ENCODE peak calls at places on chromosomes 4 and X, in five cellular contexts. K, Y, G, I and R are unnamed samples.

GRCh38 chr4:103150677-103151076 is 47.5 kb downstream of the CENPE start:
- DNase-seq in G (no peak), I (no peak), Y (no peak), K (no peak), R (no peak)

GRCh38 chr4:172225457-172225856 is 412.3 kb downstream of the GALNTL6 start:
- DNase-seq in G (no peak), Y (no peak), I (no peak), K (no peak), R (no peak)

GRCh38 chr4:113433116-113433515 is 328.4 kb downstream of the CAMK2D start:
- DNase-seq in I (no peak), K (no peak), Y (no peak), G (no peak), R (no peak)

GRCh38 chrX:9650091-9650490 is 115.6 kb downstream of the GPR143 start:
- DNase-seq in K (no peak), G (peak), I (no peak), Y (no peak), R (no peak)

GRCh38 chrX:139382529-139382928 is 148.0 kb upstream of the F9 start:
- DNase-seq in G (no peak), I (no peak), Y (no peak), K (no peak), R (no peak)

GRCh38 chr4:602559-602942 is 22.8 kb upstream of the PDE6B start:
- DNase-seq in G (no peak), K (peak), Y (peak), I (peak), R (peak)

GRCh38 chr4:8128096-8128856 is 30.3 kb downstream of the ABLIM2 start:
- DNase-seq in Y (peak), G (no peak), K (no peak), I (no peak), R (no peak)

GRCh38 chrX:109889289-109890006 is 113.5 kb upstream of the TMEM164 start:
- DNase-seq in Y (no peak), G (no peak), I (no peak), K (no peak), R (no peak)

GRCh38 chrX:19750028-19750786 is 137.2 kb downstream of the SH3KBP1 start:
- DNase-seq in I (peak), G (no peak), K (no peak), Y (no peak), R (no peak)

GRCh38 chr4:130127297-130127696 is 1031.3 kb downstream of the C4orf33 start:
- DNase-seq in G (no peak), Y (no peak), I (no peak), K (no peak), R (no peak)

GRCh38 chrX:56728752-56729151 is 291 bp upstream of the NBDY start:
- DNase-seq in G (no peak), Y (no peak), K (no peak), I (peak), R (no peak)

GRCh38 chr4:128844931-128845330 is 35.4 kb downstream of the JADE1 start:
- DNase-seq in K (no peak), Y (no peak), I (no peak), G (no peak), R (no peak)

GRCh38 chrX:46754450-46755075 is 4.4 kb downstream of the SLC9A7 start:
- DNase-seq in I (peak), K (no peak), Y (no peak), G (no peak), R (no peak)

GRCh38 chr4:130646886-130647285 is 1550.9 kb downstream of the C4orf33 start:
- DNase-seq in I (no peak), G (no peak), Y (no peak), K (no peak), R (no peak)

GRCh38 chr4:38730493-38730829 is 52.3 kb downstream of the TLR10 start:
- DNase-seq in Y (no peak), I (no peak), G (no peak), K (no peak), R (no peak)

GRCh38 chr4:38730830-38731646 is 51.8 kb downstream of the TLR10 start:
- DNase-seq in K (peak), Y (peak), I (peak), G (peak), R (peak)

GRCh38 chr4:38724507-38724808 is 58.3 kb downstream of the TLR10 start:
- DNase-seq in K (no peak), I (no peak), Y (no peak), G (no peak), R (no peak)

GRCh38 chr4:38723726-38724506 is 58.9 kb downstream of the TLR10 start:
- DNase-seq in K (no peak), I (no peak), G (no peak), Y (no peak), R (no peak)

GRCh38 chr4:38728651-38729141 is 54.1 kb downstream of the TLR10 start:
- DNase-seq in K (no peak), I (no peak), G (no peak), Y (peak), R (no peak)
- TF ChIP-seq CTCF in K (no peak), I (no peak), G (no peak), Y (peak), R (no peak)

GRCh38 chrX:153361781-153362397 is 27.9 kb downstream of the ZNF275 start:
- DNase-seq in I (no peak), Y (no peak), G (no peak), K (no peak), R (no peak)
- TF ChIP-seq CTCF in I (no peak), Y (no peak), G (no peak), K (no peak), R (no peak)

GRCh38 chr4:141254326-141254725 is 33.6 kb downstream of the ZNF330 start:
- DNase-seq in K (no peak), G (no peak), I (no peak), Y (peak), R (no peak)
- TF ChIP-seq CTCF in K (no peak), G (no peak), I (peak), Y (peak), R (peak)

GRCh38 chrX:131801066-131801465 is 222.0 kb upstream of the STK26 start:
- DNase-seq in K (no peak), I (no peak), G (no peak), Y (no peak), R (no peak)

GRCh38 chrX:131801911-131802310 is 221.2 kb upstream of the STK26 start:
- DNase-seq in G (no peak), Y (no peak), K (no peak), I (no peak), R (no peak)

DNA sequence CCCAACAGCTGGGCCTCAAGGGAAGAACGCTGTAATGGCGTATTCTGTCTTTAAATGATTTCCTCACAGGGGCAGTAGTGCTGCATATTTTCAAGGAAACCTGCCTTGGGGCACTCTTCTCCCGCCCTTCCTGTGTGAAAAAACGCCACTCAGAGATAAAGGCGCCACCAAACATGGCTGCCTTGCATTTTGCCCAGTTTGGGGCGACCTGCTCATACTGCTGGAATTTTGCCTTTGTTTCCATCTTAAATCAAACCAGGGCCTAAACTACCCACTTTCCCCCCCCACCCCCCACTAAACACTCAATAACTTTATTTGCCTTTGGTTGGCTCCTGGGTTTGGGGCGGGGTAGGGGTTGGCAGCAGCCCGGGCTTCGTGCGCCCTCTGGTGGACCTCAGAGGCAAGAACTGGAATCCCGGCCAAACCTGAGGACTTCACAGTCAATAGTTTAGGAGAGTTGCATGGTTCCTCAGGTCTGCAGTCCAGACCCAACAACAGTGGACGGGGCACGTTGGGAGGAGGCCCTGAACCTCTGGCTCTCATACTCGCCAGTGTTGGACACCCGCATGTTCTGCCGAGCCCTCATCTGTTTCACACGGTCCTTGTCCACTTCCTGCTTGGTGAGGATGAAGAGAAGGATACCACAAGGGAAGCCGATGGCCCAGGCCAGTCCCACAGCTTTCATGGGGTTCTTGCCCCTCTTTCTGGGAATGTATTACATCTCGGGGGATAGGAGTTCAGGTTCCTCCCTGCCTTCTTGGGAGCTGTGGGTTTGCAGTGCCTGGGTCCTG is 220.1 kb upstream of the STK26 start:
- DNase-seq in K (no peak), G (peak), Y (peak), I (peak), R (no peak)
- TF ChIP-seq CTCF in K (no peak), G (peak), Y (peak), I (peak), R (peak)

GRCh38 chr4:157294575-157294974 is 74.0 kb downstream of the GRIA2 start:
- DNase-seq in I (no peak), G (no peak), Y (no peak), K (no peak), R (no peak)

GRCh38 chr4:157287445-157287844 is 66.9 kb downstream of the GRIA2 start:
- DNase-seq in Y (no peak), K (no peak), I (no peak), G (no peak), R (no peak)

GRCh38 chr4:157290622-157291021 is 70.1 kb downstream of the GRIA2 start:
- DNase-seq in I (no peak), K (no peak), G (no peak), Y (no peak), R (no peak)

DNA sequence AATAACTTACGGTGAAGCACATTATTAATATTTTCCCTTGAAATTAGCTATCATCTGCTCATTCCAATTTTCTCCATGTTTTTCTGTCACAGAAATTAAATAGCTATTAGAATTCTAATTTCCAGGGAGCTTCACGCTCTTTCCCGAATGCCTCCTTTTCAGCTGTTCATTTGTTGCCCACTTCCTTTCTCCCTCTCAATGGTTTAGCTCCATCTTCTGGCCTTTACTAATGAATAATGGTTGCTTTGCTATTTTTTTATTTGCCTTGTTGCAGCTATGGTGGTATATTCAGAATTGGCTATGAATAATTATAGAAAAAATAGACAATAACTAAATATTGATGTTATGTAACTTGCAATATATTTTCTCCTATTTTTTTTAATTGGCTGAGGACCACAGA is 70.5 kb downstream of the GRIA2 start:
- DNase-seq in I (no peak), K (no peak), Y (no peak), G (no peak), R (no peak)
- TF ChIP-seq CTCF in I (no peak), K (no peak), Y (peak), G (no peak), R (no peak)

GRCh38 chrX:1591102-1591862 is at the start of gene AKAP17A:
- DNase-seq in I (peak), G (peak), K (peak), Y (peak), R (peak)
- TF ChIP-seq CTCF in I (no peak), G (peak), K (no peak), Y (no peak), R (peak)

GRCh38 chr4:153084939-153085630 is 119.2 kb upstream of the TRIM2 start:
- DNase-seq in G (peak), K (peak), Y (peak), I (peak), R (peak)
- TF ChIP-seq CTCF in G (peak), K (peak), Y (peak), I (peak), R (peak)

GRCh38 chrX:26653050-26653449 is 437.1 kb downstream of the MAGEB5 start:
- DNase-seq in G (no peak), I (no peak), Y (no peak), K (no peak), R (no peak)

GRCh38 chrX:26651755-26652154 is 435.8 kb downstream of the MAGEB5 start:
- DNase-seq in K (no peak), Y (no peak), G (no peak), I (no peak), R (no peak)

GRCh38 chrX:26649534-26649933 is 433.6 kb downstream of the MAGEB5 start:
- DNase-seq in I (no peak), G (no peak), K (no peak), Y (no peak), R (no peak)
- TF ChIP-seq CTCF in I (peak), G (no peak), K (no peak), Y (peak), R (peak)

GRCh38 chr4:99403380-99404194 is 31.6 kb downstream of the ADH7 start:
- DNase-seq in K (no peak), Y (no peak), G (no peak), I (no peak), R (no peak)

GRCh38 chr4:99400831-99401230 is 34.3 kb downstream of the ADH7 start:
- DNase-seq in K (no peak), I (no peak), Y (no peak), G (no peak), R (no peak)

GRCh38 chr4:99404595-99405287 is 30.4 kb downstream of the ADH7 start:
- DNase-seq in Y (no peak), K (no peak), G (no peak), I (peak), R (no peak)

GRCh38 chr4:99405433-99406115 is 29.6 kb downstream of the ADH7 start:
- DNase-seq in G (peak), I (peak), K (peak), Y (peak), R (no peak)

GRCh38 chr4:99402765-99403164 is 32.4 kb downstream of the ADH7 start:
- DNase-seq in K (no peak), G (no peak), Y (peak), I (no peak), R (no peak)
- TF ChIP-seq CTCF in K (no peak), G (no peak), Y (peak), I (no peak), R (peak)